ENCODE peak calls at places on chromosome 17, in four cellular contexts. One of them, this sample, is unnamed.

GRCh38 chr17:50288306-50288705 is 14.0 kb downstream of the TMEM92 start:
- DNase-seq in GM12865: no peak
- DNase-seq in upper lobe of right lung: no peak
- DNase-seq in lower leg skin: no peak
- DNase-seq in this sample: no peak

GRCh38 chr17:45222273-45222993 is 748 bp downstream of the FMNL1 start:
- DNase-seq in GM12865: peak; percentile 58
- DNase-seq in upper lobe of right lung: no peak
- DNase-seq in lower leg skin: peak; percentile 89
- DNase-seq in this sample: no peak

GRCh38 chr17:6910987-6911603 is 79.6 kb upstream of the TEKT1 start:
- DNase-seq in GM12865: peak; percentile 46
- DNase-seq in upper lobe of right lung: no peak
- DNase-seq in lower leg skin: no peak
- DNase-seq in this sample: no peak

GRCh38 chr17:740240-741055 is 8.1 kb downstream of the TLCD3A start:
- DNase-seq in GM12865: peak; percentile 82
- DNase-seq in upper lobe of right lung: no peak
- DNase-seq in lower leg skin: no peak
- DNase-seq in this sample: no peak

GRCh38 chr17:71937914-71938313 is 182.9 kb upstream of the SOX9 start:
- DNase-seq in GM12865: peak; percentile 47
- DNase-seq in upper lobe of right lung: no peak
- DNase-seq in lower leg skin: no peak
- DNase-seq in this sample: no peak

GRCh38 chr17:7703584-7704574 is 1.1 kb upstream of the EFNB3 start:
- DNase-seq in GM12865: peak; percentile 29
- DNase-seq in upper lobe of right lung: no peak
- DNase-seq in lower leg skin: no peak
- DNase-seq in this sample: no peak

GRCh38 chr17:41519501-41520224 is 973 bp upstream of the KRT15 start:
- DNase-seq in GM12865: no peak
- DNase-seq in upper lobe of right lung: no peak
- DNase-seq in lower leg skin: no peak
- DNase-seq in this sample: no peak

GRCh38 chr17:83109793-83110645 is 30.6 kb downstream of the METRNL start:
- DNase-seq in GM12865: no peak
- DNase-seq in upper lobe of right lung: peak; percentile 94
- DNase-seq in lower leg skin: peak; percentile 98
- DNase-seq in this sample: peak; percentile 98

GRCh38 chr17:61335845-61336655 is 63.6 kb upstream of the TBX2 start:
- DNase-seq in GM12865: no peak
- DNase-seq in upper lobe of right lung: no peak
- DNase-seq in lower leg skin: no peak
- DNase-seq in this sample: no peak

GRCh38 chr17:65121916-65122821 is 15.0 kb upstream of the RGS9 start:
- DNase-seq in GM12865: peak; percentile 69
- DNase-seq in upper lobe of right lung: no peak
- DNase-seq in lower leg skin: peak; percentile 62
- DNase-seq in this sample: no peak

GRCh38 chr17:81513669-81514484 is 1.3 kb upstream of the ACTG1 start:
- DNase-seq in GM12865: peak; percentile 65
- DNase-seq in upper lobe of right lung: peak; percentile 86
- DNase-seq in lower leg skin: peak; percentile 94
- DNase-seq in this sample: peak; percentile 73

GRCh38 chr17:39605492-39606433 is 2.0 kb downstream of the NEUROD2 start:
- DNase-seq in GM12865: no peak
- DNase-seq in upper lobe of right lung: no peak
- DNase-seq in lower leg skin: no peak
- DNase-seq in this sample: no peak

GRCh38 chr17:14427914-14428639 is 127.2 kb downstream of the HS3ST3B1 start:
- DNase-seq in GM12865: peak; percentile 4
- DNase-seq in upper lobe of right lung: no peak
- DNase-seq in lower leg skin: no peak
- DNase-seq in this sample: no peak

GRCh38 chr17:82804442-82805191 is 35.2 kb downstream of the ZNF750 start:
- DNase-seq in GM12865: no peak
- DNase-seq in upper lobe of right lung: no peak
- DNase-seq in lower leg skin: no peak
- DNase-seq in this sample: peak; percentile 89

GRCh38 chr17:81241648-81242420 is 2.7 kb downstream of the NDUFAF8 start:
- DNase-seq in GM12865: peak; percentile 78
- DNase-seq in upper lobe of right lung: no peak
- DNase-seq in lower leg skin: no peak
- DNase-seq in this sample: no peak

GRCh38 chr17:41284043-41284442 is 8.5 kb downstream of the KRTAP9-7 start:
- DNase-seq in GM12865: no peak
- DNase-seq in upper lobe of right lung: no peak
- DNase-seq in lower leg skin: no peak
- DNase-seq in this sample: no peak

GRCh38 chr17:44279586-44280344 is 11.8 kb upstream of the SLC4A1 start:
- DNase-seq in GM12865: peak; percentile 93
- DNase-seq in upper lobe of right lung: peak; percentile 87
- DNase-seq in lower leg skin: no peak
- DNase-seq in this sample: peak; percentile 87

GRCh38 chr17:29179232-29180036 is 764 bp downstream of the MYO18A start:
- DNase-seq in GM12865: no peak
- DNase-seq in upper lobe of right lung: peak; percentile 90
- DNase-seq in lower leg skin: peak; percentile 92
- DNase-seq in this sample: no peak

GRCh38 chr17:29177541-29177870 is 2.7 kb downstream of the MYO18A start:
- DNase-seq in GM12865: no peak
- DNase-seq in upper lobe of right lung: no peak
- DNase-seq in lower leg skin: peak; percentile 79
- DNase-seq in this sample: no peak

GRCh38 chr17:29177871-29178749 is 2.1 kb downstream of the MYO18A start:
- DNase-seq in GM12865: no peak
- DNase-seq in upper lobe of right lung: no peak
- DNase-seq in lower leg skin: peak; percentile 84
- DNase-seq in this sample: no peak

GRCh38 chr17:29180051-29180787 is at the start of gene MYO18A:
- DNase-seq in GM12865: peak; percentile 87
- DNase-seq in upper lobe of right lung: peak; percentile 91
- DNase-seq in lower leg skin: peak; percentile 94
- DNase-seq in this sample: no peak

GRCh38 chr17:29178750-29179231 is 1.4 kb downstream of the MYO18A start:
- DNase-seq in GM12865: no peak
- DNase-seq in upper lobe of right lung: no peak
- DNase-seq in lower leg skin: peak; percentile 86
- DNase-seq in this sample: no peak
- H3K4me3 ChIP-seq in GM12865: no peak overlapping the region
- H3K4me3 ChIP-seq in upper lobe of right lung: peak overlapping the region; percentile 62
- H3K4me3 ChIP-seq in lower leg skin: no peak overlapping the region
- H3K4me3 ChIP-seq in this sample: no peak overlapping the region

GRCh38 chr17:21368545-21369246 is 7.5 kb upstream of the KCNJ12 start:
- DNase-seq in GM12865: peak; percentile 24
- DNase-seq in upper lobe of right lung: no peak
- DNase-seq in lower leg skin: no peak
- DNase-seq in this sample: no peak
- H3K4me3 ChIP-seq in GM12865: no peak overlapping the region
- H3K4me3 ChIP-seq in upper lobe of right lung: no peak overlapping the region
- H3K4me3 ChIP-seq in lower leg skin: no peak overlapping the region
- H3K4me3 ChIP-seq in this sample: no peak overlapping the region

DNA sequence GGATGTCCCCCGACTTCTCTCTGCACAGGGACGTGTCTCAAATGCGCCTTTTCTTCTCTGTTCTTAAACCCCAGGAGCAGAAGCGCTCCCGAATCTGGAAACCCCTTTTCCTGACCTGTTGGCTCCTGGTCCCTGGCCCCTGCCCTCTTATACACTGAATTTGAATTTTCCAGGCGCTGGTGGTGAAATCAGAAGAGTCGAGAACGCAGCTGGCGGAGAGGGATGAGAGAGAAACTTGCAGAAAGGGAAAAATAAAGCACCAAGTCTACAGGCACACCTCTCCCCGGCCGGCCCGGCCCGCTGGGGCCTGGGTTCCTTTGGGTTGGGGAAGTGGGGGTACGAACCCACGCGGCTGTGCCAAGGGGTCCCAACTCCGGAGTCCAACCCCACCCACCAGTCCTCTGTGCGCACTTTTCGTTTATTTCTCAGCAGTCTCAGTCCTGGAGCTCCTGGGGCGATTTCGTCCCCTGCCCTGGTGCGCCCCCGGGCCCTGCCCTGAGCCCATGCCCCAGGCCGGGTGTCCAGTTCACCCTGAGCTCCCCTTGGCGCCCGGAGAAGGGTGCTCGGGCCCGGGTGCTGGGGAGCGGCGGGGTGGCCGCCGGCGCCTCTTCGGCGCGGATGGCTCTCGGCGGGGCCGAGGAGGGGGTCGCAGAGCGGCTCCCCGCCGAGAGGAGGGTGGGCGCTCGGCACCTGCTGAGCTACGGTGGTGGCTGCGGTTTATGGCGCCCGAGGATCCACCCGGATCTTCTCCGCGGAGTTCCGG is 15.5 kb upstream of the CBX8 start:
- DNase-seq in GM12865: no peak
- DNase-seq in upper lobe of right lung: no peak
- DNase-seq in lower leg skin: no peak
- DNase-seq in this sample: no peak
- H3K4me3 ChIP-seq in GM12865: peak overlapping the region; percentile 53
- H3K4me3 ChIP-seq in upper lobe of right lung: no peak overlapping the region
- H3K4me3 ChIP-seq in lower leg skin: no peak overlapping the region
- H3K4me3 ChIP-seq in this sample: no peak overlapping the region

DNA sequence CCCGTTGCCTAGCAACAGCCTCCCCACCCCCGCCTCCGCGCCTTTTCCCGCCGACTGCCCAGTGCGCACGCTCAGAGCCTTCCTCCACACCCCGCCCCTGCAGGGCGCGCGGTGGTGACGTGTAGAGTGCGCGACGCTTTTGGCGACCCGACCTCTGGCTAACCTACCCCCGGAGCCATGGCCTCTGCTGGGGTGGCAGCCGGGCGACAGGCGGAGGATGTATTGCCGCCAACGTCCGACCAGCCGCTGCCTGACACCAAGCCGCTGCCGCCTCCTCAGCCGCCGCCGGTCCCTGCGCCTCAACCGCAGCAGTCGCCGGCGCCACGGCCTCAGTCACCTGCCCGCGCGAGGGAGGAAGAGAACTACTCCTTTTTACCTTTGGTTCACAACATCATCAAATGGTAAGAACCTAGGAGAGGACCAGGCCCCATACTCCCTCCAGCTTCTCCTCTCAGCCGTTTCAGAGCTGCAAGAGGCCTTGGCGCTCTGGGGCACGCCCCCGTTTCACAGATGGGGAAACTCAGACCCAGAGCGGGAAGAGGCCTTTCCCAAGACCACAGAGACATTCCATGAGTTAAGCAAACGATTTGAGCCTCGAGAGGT is at the start of gene MED9:
- DNase-seq in GM12865: peak; percentile 94
- DNase-seq in upper lobe of right lung: peak; percentile 97
- DNase-seq in lower leg skin: peak; percentile 98
- DNase-seq in this sample: peak; percentile 93
- H3K4me3 ChIP-seq in GM12865: peak within 1 kb of the TSS; percentile 83
- H3K4me3 ChIP-seq in upper lobe of right lung: peak within 1 kb of the TSS; percentile 99
- H3K4me3 ChIP-seq in lower leg skin: peak within 1 kb of the TSS; percentile 95
- H3K4me3 ChIP-seq in this sample: peak within 1 kb of the TSS; percentile 96

GRCh38 chr17:76659928-76660614 is 16.5 kb upstream of the ST6GALNAC1 start:
- DNase-seq in GM12865: no peak
- DNase-seq in upper lobe of right lung: no peak
- DNase-seq in lower leg skin: no peak
- DNase-seq in this sample: no peak

GRCh38 chr17:76654408-76654807 is 10.9 kb upstream of the ST6GALNAC1 start:
- DNase-seq in GM12865: no peak
- DNase-seq in upper lobe of right lung: no peak
- DNase-seq in lower leg skin: no peak
- DNase-seq in this sample: no peak

GRCh38 chr17:76658387-76658705 is 14.8 kb upstream of the ST6GALNAC1 start:
- DNase-seq in GM12865: no peak
- DNase-seq in upper lobe of right lung: no peak
- DNase-seq in lower leg skin: no peak
- DNase-seq in this sample: no peak

GRCh38 chr17:76657505-76658386 is 14.2 kb upstream of the ST6GALNAC1 start:
- DNase-seq in GM12865: no peak
- DNase-seq in upper lobe of right lung: no peak
- DNase-seq in lower leg skin: no peak
- DNase-seq in this sample: no peak
- H3K4me3 ChIP-seq in GM12865: no peak overlapping the region
- H3K4me3 ChIP-seq in upper lobe of right lung: no peak overlapping the region
- H3K4me3 ChIP-seq in lower leg skin: no peak overlapping the region
- H3K4me3 ChIP-seq in this sample: no peak overlapping the region

GRCh38 chr17:48625502-48626201 is 506 bp downstream of the HOXB9 start:
- DNase-seq in GM12865: peak; percentile 51
- DNase-seq in upper lobe of right lung: no peak
- DNase-seq in lower leg skin: no peak
- DNase-seq in this sample: no peak

GRCh38 chr17:48627625-48628510 is 1.7 kb upstream of the HOXB9 start:
- DNase-seq in GM12865: no peak
- DNase-seq in upper lobe of right lung: no peak
- DNase-seq in lower leg skin: no peak
- DNase-seq in this sample: no peak

GRCh38 chr17:48626470-48627241 is 498 bp upstream of the HOXB9 start:
- DNase-seq in GM12865: no peak
- DNase-seq in upper lobe of right lung: no peak
- DNase-seq in lower leg skin: no peak
- DNase-seq in this sample: no peak

GRCh38 chr17:48626202-48626469 is at the start of gene HOXB9:
- DNase-seq in GM12865: no peak
- DNase-seq in upper lobe of right lung: no peak
- DNase-seq in lower leg skin: no peak
- DNase-seq in this sample: no peak

DNA sequence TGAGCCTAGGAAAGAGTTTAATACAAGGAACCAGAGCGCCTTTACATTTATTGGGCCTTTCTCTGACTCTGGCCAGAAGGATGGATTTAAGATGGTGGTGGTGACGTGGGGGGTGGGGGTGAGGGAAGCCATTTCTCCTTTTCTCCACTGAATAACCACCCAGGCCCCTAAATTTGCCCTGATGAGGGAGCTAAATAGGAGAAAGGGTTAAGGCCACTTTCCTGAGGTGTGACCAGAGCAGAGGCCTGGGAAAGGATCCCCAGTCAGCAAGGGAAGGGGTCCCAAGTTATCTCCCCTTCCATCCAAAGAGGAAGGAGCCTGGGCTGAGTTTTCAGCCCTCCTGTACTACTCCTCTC is 1.1 kb upstream of the HOXB9 start:
- DNase-seq in GM12865: no peak
- DNase-seq in upper lobe of right lung: no peak
- DNase-seq in lower leg skin: no peak
- DNase-seq in this sample: no peak
- H3K4me3 ChIP-seq in GM12865: no peak overlapping the region
- H3K4me3 ChIP-seq in upper lobe of right lung: no peak overlapping the region
- H3K4me3 ChIP-seq in lower leg skin: no peak overlapping the region
- H3K4me3 ChIP-seq in this sample: no peak overlapping the region